ENCODE peak calls at places on chromosomes 6 and 20, in eight cellular contexts. One of them, this sample, is unnamed.

GRCh38 chr6:42428326-42429041 is 23.2 kb downstream of the TRERF1 start:
- DNase-seq in K562: no peak
- DNase-seq in H1: peak; percentile 43
- DNase-seq in HCT116: no peak
- DNase-seq in stomach: no peak
- DNase-seq in prostate gland: no peak
- DNase-seq in endothelial cell of umbilical vein: no peak
- DNase-seq in breast epithelium: no peak
- DNase-seq in this sample: no peak

GRCh38 chr6:75563032-75563431 is 38.6 kb upstream of the SENP6 start:
- DNase-seq in HCT116: peak; percentile 48
- DNase-seq in breast epithelium: no peak
- DNase-seq in prostate gland: no peak
- DNase-seq in stomach: no peak
- DNase-seq in endothelial cell of umbilical vein: peak; percentile 35
- DNase-seq in H1: peak; percentile 48
- DNase-seq in K562: peak; percentile 30
- DNase-seq in this sample: no peak

GRCh38 chr20:17621229-17621968 is 51.5 kb downstream of the DSTN start:
- DNase-seq in breast epithelium: no peak
- DNase-seq in HCT116: no peak
- DNase-seq in prostate gland: no peak
- DNase-seq in H1: no peak
- DNase-seq in K562: no peak
- DNase-seq in endothelial cell of umbilical vein: no peak
- DNase-seq in stomach: peak; percentile 51
- DNase-seq in this sample: peak; percentile 67

GRCh38 chr20:56624786-56625681 is 4.1 kb upstream of the TFAP2C start:
- DNase-seq in stomach: no peak
- DNase-seq in endothelial cell of umbilical vein: no peak
- DNase-seq in prostate gland: no peak
- DNase-seq in H1: peak; percentile 69
- DNase-seq in HCT116: no peak
- DNase-seq in K562: no peak
- DNase-seq in breast epithelium: no peak
- DNase-seq in this sample: no peak

GRCh38 chr6:21856096-21856825 is 262.7 kb downstream of the SOX4 start:
- DNase-seq in HCT116: no peak
- DNase-seq in H1: no peak
- DNase-seq in K562: no peak
- DNase-seq in stomach: no peak
- DNase-seq in endothelial cell of umbilical vein: peak; percentile 56
- DNase-seq in breast epithelium: no peak
- DNase-seq in prostate gland: no peak
- DNase-seq in this sample: no peak

GRCh38 chr6:36067374-36068011 is 39.9 kb downstream of the MAPK14 start:
- DNase-seq in HCT116: no peak
- DNase-seq in breast epithelium: no peak
- DNase-seq in endothelial cell of umbilical vein: peak; percentile 30
- DNase-seq in stomach: no peak
- DNase-seq in prostate gland: no peak
- DNase-seq in K562: peak; percentile 75
- DNase-seq in H1: no peak
- DNase-seq in this sample: no peak

GRCh38 chr6:112253842-112254816 is at the start of gene LAMA4:
- DNase-seq in breast epithelium: no peak
- DNase-seq in H1: peak; percentile 74
- DNase-seq in endothelial cell of umbilical vein: peak; percentile 86
- DNase-seq in HCT116: no peak
- DNase-seq in stomach: peak; percentile 45
- DNase-seq in prostate gland: no peak
- DNase-seq in K562: no peak
- DNase-seq in this sample: peak; percentile 70

GRCh38 chr20:49904440-49905214 is 10.7 kb downstream of the SPATA2 start:
- DNase-seq in K562: no peak
- DNase-seq in prostate gland: no peak
- DNase-seq in stomach: no peak
- DNase-seq in endothelial cell of umbilical vein: no peak
- DNase-seq in HCT116: no peak
- DNase-seq in breast epithelium: no peak
- DNase-seq in H1: no peak
- DNase-seq in this sample: no peak

GRCh38 chr6:12656841-12657435 is 59.6 kb upstream of the PHACTR1 start:
- DNase-seq in prostate gland: no peak
- DNase-seq in H1: no peak
- DNase-seq in breast epithelium: no peak
- DNase-seq in stomach: no peak
- DNase-seq in HCT116: no peak
- DNase-seq in endothelial cell of umbilical vein: no peak
- DNase-seq in K562: no peak
- DNase-seq in this sample: no peak

GRCh38 chr6:71412559-71412958 is 123.9 kb downstream of the OGFRL1 start:
- DNase-seq in endothelial cell of umbilical vein: no peak
- DNase-seq in H1: no peak
- DNase-seq in stomach: no peak
- DNase-seq in prostate gland: no peak
- DNase-seq in HCT116: no peak
- DNase-seq in K562: no peak
- DNase-seq in breast epithelium: no peak
- DNase-seq in this sample: no peak

GRCh38 chr20:24236963-24237362 is 232.5 kb upstream of the SYNDIG1 start:
- DNase-seq in HCT116: no peak
- DNase-seq in breast epithelium: no peak
- DNase-seq in endothelial cell of umbilical vein: no peak
- DNase-seq in prostate gland: no peak
- DNase-seq in stomach: no peak
- DNase-seq in H1: no peak
- DNase-seq in K562: no peak
- DNase-seq in this sample: no peak

GRCh38 chr20:31811796-31812728 is 7.1 kb upstream of the MYLK2 start:
- DNase-seq in HCT116: no peak
- DNase-seq in K562: peak; percentile 58
- DNase-seq in prostate gland: no peak
- DNase-seq in H1: no peak
- DNase-seq in endothelial cell of umbilical vein: peak; percentile 69
- DNase-seq in stomach: no peak
- DNase-seq in breast epithelium: no peak
- DNase-seq in this sample: no peak

GRCh38 chr6:53752856-53753255 is 41.9 kb upstream of the LRRC1 start:
- DNase-seq in H1: no peak
- DNase-seq in HCT116: no peak
- DNase-seq in breast epithelium: no peak
- DNase-seq in stomach: no peak
- DNase-seq in endothelial cell of umbilical vein: peak; percentile 50
- DNase-seq in prostate gland: no peak
- DNase-seq in K562: no peak
- DNase-seq in this sample: no peak

GRCh38 chr6:136014454-136015421 is 163.2 kb downstream of the PDE7B start:
- DNase-seq in breast epithelium: no peak
- DNase-seq in K562: no peak
- DNase-seq in prostate gland: no peak
- DNase-seq in HCT116: no peak
- DNase-seq in stomach: no peak
- DNase-seq in H1: no peak
- DNase-seq in endothelial cell of umbilical vein: no peak
- DNase-seq in this sample: no peak

GRCh38 chr6:164185342-164185920 is 770.9 kb downstream of the QKI start:
- DNase-seq in HCT116: no peak
- DNase-seq in breast epithelium: no peak
- DNase-seq in endothelial cell of umbilical vein: no peak
- DNase-seq in H1: no peak
- DNase-seq in prostate gland: no peak
- DNase-seq in K562: no peak
- DNase-seq in stomach: no peak
- DNase-seq in this sample: no peak

GRCh38 chr6:3829285-3829684 is 19.9 kb upstream of the FAM50B start:
- DNase-seq in breast epithelium: no peak
- DNase-seq in HCT116: no peak
- DNase-seq in H1: no peak
- DNase-seq in K562: no peak
- DNase-seq in stomach: no peak
- DNase-seq in prostate gland: no peak
- DNase-seq in endothelial cell of umbilical vein: no peak
- DNase-seq in this sample: no peak

GRCh38 chr6:154056536-154056935 is 17.5 kb downstream of the OPRM1 start:
- DNase-seq in stomach: no peak
- DNase-seq in H1: no peak
- DNase-seq in breast epithelium: no peak
- DNase-seq in HCT116: no peak
- DNase-seq in endothelial cell of umbilical vein: no peak
- DNase-seq in prostate gland: no peak
- DNase-seq in K562: no peak
- DNase-seq in this sample: no peak

GRCh38 chr6:14180609-14181008 is 63.0 kb downstream of the CD83 start:
- DNase-seq in endothelial cell of umbilical vein: no peak
- DNase-seq in breast epithelium: no peak
- DNase-seq in stomach: no peak
- DNase-seq in H1: no peak
- DNase-seq in HCT116: no peak
- DNase-seq in prostate gland: no peak
- DNase-seq in K562: no peak
- DNase-seq in this sample: no peak
- TF ChIP-seq POLR2A in endothelial cell of umbilical vein: no peak
- TF ChIP-seq POLR2A in breast epithelium: no peak
- TF ChIP-seq POLR2A in stomach: no peak
- TF ChIP-seq POLR2A in H1: no peak
- TF ChIP-seq POLR2A in HCT116: no peak
- TF ChIP-seq POLR2A in prostate gland: no peak
- TF ChIP-seq POLR2A in K562: no peak
- TF ChIP-seq POLR2A in this sample: no peak

GRCh38 chr20:33948480-33948879 is 45.2 kb upstream of the RALY start:
- DNase-seq in K562: no peak
- DNase-seq in H1: no peak
- DNase-seq in stomach: no peak
- DNase-seq in HCT116: no peak
- DNase-seq in prostate gland: no peak
- DNase-seq in endothelial cell of umbilical vein: no peak
- DNase-seq in breast epithelium: no peak
- DNase-seq in this sample: no peak
- TF ChIP-seq POLR2AphosphoS5 in K562: no peak
- TF ChIP-seq POLR2AphosphoS5 in H1: no peak
- TF ChIP-seq POLR2AphosphoS5 in stomach: no peak
- TF ChIP-seq POLR2AphosphoS5 in HCT116: no peak
- TF ChIP-seq POLR2AphosphoS5 in prostate gland: no peak
- TF ChIP-seq POLR2AphosphoS5 in endothelial cell of umbilical vein: no peak
- TF ChIP-seq POLR2AphosphoS5 in breast epithelium: no peak
- TF ChIP-seq POLR2AphosphoS5 in this sample: no peak

GRCh38 chr6:63792846-63793245 is 157.2 kb downstream of the PHF3 start:
- DNase-seq in prostate gland: no peak
- DNase-seq in H1: no peak
- DNase-seq in breast epithelium: no peak
- DNase-seq in stomach: no peak
- DNase-seq in HCT116: no peak
- DNase-seq in endothelial cell of umbilical vein: no peak
- DNase-seq in K562: no peak
- DNase-seq in this sample: no peak

GRCh38 chr6:63789699-63790098 is 154.1 kb downstream of the PHF3 start:
- DNase-seq in K562: no peak
- DNase-seq in breast epithelium: no peak
- DNase-seq in HCT116: no peak
- DNase-seq in prostate gland: no peak
- DNase-seq in stomach: no peak
- DNase-seq in H1: no peak
- DNase-seq in endothelial cell of umbilical vein: no peak
- DNase-seq in this sample: no peak

GRCh38 chr6:63788569-63788968 is 153.0 kb downstream of the PHF3 start:
- DNase-seq in K562: no peak
- DNase-seq in endothelial cell of umbilical vein: no peak
- DNase-seq in HCT116: no peak
- DNase-seq in H1: no peak
- DNase-seq in stomach: no peak
- DNase-seq in breast epithelium: no peak
- DNase-seq in prostate gland: no peak
- DNase-seq in this sample: no peak

GRCh38 chr6:63787021-63787420 is 151.4 kb downstream of the PHF3 start:
- DNase-seq in K562: no peak
- DNase-seq in H1: no peak
- DNase-seq in prostate gland: no peak
- DNase-seq in breast epithelium: no peak
- DNase-seq in endothelial cell of umbilical vein: no peak
- DNase-seq in stomach: no peak
- DNase-seq in HCT116: no peak
- DNase-seq in this sample: no peak

DNA sequence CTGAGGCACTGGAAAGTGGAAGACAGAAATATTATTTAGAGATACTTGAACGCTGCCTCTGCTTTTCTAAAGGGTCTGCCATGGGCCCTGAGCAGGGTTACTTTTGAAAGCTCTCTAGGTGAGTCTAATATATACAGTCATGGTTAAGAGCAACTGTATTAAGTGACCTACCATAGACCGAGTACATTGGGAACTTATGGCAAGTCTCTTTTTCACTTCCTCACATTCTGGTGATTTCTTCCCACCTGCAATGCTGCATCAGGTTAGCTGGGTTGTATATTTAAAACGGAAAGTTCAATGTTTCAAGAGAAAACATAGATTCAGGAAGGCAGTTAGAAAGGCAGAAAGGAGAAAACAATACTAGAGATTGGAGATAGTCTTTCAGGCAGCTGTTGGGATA is 154.7 kb downstream of the PHF3 start:
- DNase-seq in breast epithelium: no peak
- DNase-seq in endothelial cell of umbilical vein: no peak
- DNase-seq in H1: no peak
- DNase-seq in stomach: no peak
- DNase-seq in K562: no peak
- DNase-seq in HCT116: no peak
- DNase-seq in prostate gland: no peak
- DNase-seq in this sample: no peak
- H3K27me3 ChIP-seq in breast epithelium: no peaks in the 10 kb centered on the region
- H3K27me3 ChIP-seq in endothelial cell of umbilical vein: peaks cover 5% of the 10 kb centered on the region
- H3K27me3 ChIP-seq in H1: no peaks in the 10 kb centered on the region
- H3K27me3 ChIP-seq in stomach: no peaks in the 10 kb centered on the region
- H3K27me3 ChIP-seq in K562: no peaks in the 10 kb centered on the region
- H3K27me3 ChIP-seq in HCT116: peaks cover 7% of the 10 kb centered on the region
- H3K27me3 ChIP-seq in prostate gland: no peaks in the 10 kb centered on the region
- H3K27me3 ChIP-seq in this sample: peaks cover 7% of the 10 kb centered on the region

DNA sequence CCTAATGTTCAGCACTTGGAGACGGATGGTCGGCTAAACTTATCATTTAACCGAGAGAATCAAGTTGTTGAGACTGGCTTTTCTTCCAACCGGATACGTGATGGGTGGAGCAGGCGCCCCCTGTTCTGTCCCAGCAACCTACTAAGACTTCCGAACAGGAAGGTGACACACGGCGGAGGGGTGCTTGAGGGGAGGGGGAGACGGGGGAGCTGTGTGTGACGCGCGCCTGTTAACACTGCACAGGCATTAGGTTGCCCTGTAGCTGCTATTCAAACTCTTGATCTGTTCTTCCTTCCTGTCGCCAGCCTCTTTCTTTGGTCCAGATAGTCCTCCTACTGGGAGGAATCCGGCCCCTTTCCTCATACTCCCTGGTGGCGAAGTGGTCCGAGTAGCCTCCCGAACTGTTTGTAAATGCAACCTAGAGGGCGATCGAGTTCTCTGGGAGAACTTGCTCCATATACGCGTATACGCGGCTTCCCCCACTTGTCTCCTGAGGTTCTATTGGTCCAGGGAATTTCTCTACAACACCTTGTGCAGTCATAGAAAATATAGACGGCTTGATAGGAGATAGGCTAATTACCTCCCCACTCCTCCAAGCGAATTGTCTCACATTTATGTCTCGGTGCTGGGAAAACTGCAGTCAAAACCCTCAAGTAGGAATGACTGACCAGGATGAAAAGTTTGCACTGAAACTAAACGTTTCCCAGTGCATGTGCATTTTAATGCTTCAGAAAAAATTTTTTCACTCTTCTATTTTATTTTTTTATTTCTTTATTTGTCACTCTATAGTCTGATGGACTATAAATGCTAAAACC is 126.0 kb upstream of the SLC2A12 start:
- DNase-seq in K562: peak; percentile 87
- DNase-seq in H1: peak; percentile 78
- DNase-seq in prostate gland: peak; percentile 76
- DNase-seq in HCT116: peak; percentile 92
- DNase-seq in stomach: peak; percentile 67
- DNase-seq in breast epithelium: peak; percentile 78
- DNase-seq in endothelial cell of umbilical vein: peak; percentile 94
- DNase-seq in this sample: peak; percentile 87
- TF ChIP-seq POLR2A in K562: no peak
- TF ChIP-seq POLR2A in H1: no peak
- TF ChIP-seq POLR2A in prostate gland: no peak
- TF ChIP-seq POLR2A in HCT116: no peak
- TF ChIP-seq POLR2A in stomach: no peak
- TF ChIP-seq POLR2A in breast epithelium: no peak
- TF ChIP-seq POLR2A in endothelial cell of umbilical vein: peak; percentile 78
- TF ChIP-seq POLR2A in this sample: no peak